ENCODE peak calls at places on chromosomes 1 and 21, in eight cellular contexts. O is activated CD8-positive, alpha-beta memory T cell treated with anti-CD3 and anti-CD28 coated beads, Interleukin-2, amount 50 U/mL, for 4 hours; G is HuH-7; P is Kasumi-1; Z is left lobe of liver; I is cardiac fibroblast; R is K562; T is hepatic stellate cell. U is an unnamed sample.

GRCh38 chr21:23853796-23854379 is 1753.4 kb downstream of the MRPL39 start:
- DNase-seq in O (no peak), G (peak; percentile 4), P (peak; percentile 87), Z (no peak), I (peak; percentile 13), R (peak; percentile 16), T (peak; percentile 2), U (no peak)

GRCh38 chr1:197773856-197774255 is 1.4 kb downstream of the DENND1B start:
- DNase-seq in O (no peak), G (no peak), P (no peak), Z (no peak), I (no peak), R (no peak), T (no peak), U (no peak)

GRCh38 chr1:98323906-98324358 is 337.6 kb upstream of the SNX7 start:
- DNase-seq in O (no peak), G (no peak), P (peak; percentile 94), Z (no peak), I (peak; percentile 98), R (no peak), T (peak; percentile 53), U (no peak)

GRCh38 chr1:86552376-86552775 is 5.5 kb downstream of the CLCA4 start:
- DNase-seq in O (no peak), G (no peak), P (no peak), Z (no peak), I (no peak), R (no peak), T (no peak), U (no peak)

GRCh38 chr1:91526496-91526895 is 25.8 kb downstream of the CDC7 start:
- DNase-seq in O (no peak), G (no peak), P (no peak), Z (no peak), I (peak; percentile 82), R (no peak), T (no peak), U (no peak)

GRCh38 chr1:46527474-46528296 is 23.8 kb downstream of the KNCN start:
- DNase-seq in O (peak; percentile 73), G (peak; percentile 88), P (peak; percentile 84), Z (peak; percentile 81), I (peak; percentile 80), R (peak; percentile 87), T (peak; percentile 89), U (peak; percentile 45)

GRCh38 chr1:15004396-15004795 is 149.2 kb upstream of the TMEM51 start:
- DNase-seq in O (no peak), G (no peak), P (no peak), Z (no peak), I (no peak), R (no peak), T (no peak), U (no peak)

GRCh38 chr21:46323710-46324389 is at the start of the genes C21orf58 and PCNT:
- DNase-seq in O (peak; percentile 97), G (peak; percentile 98), P (peak; percentile 93), Z (peak; percentile 99), I (peak; percentile 99), R (peak; percentile 98), T (peak; percentile 100), U (peak; percentile 92)

GRCh38 chr1:36324322-36324802 is 917 bp upstream of the EVA1B start:
- DNase-seq in O (no peak), G (no peak), P (no peak), Z (no peak), I (peak; percentile 22), R (no peak), T (no peak), U (no peak)

GRCh38 chr1:147771216-147772125 is 11.1 kb upstream of the GJA5 start:
- DNase-seq in O (no peak), G (no peak), P (no peak), Z (no peak), I (peak; percentile 19), R (no peak), T (no peak), U (no peak)

GRCh38 chr1:32764826-32765545 is 52.2 kb downstream of the YARS1 start:
- DNase-seq in O (no peak), G (no peak), P (no peak), Z (no peak), I (peak; percentile 24), R (no peak), T (no peak), U (no peak)

GRCh38 chr1:147719711-147720225 is 40.6 kb downstream of the GJA5 start:
- DNase-seq in O (no peak), G (no peak), P (no peak), Z (no peak), I (no peak), R (no peak), T (no peak), U (no peak)

GRCh38 chr21:27953328-27954045 is 986.6 kb upstream of the ADAMTS5 start:
- DNase-seq in O (no peak), G (no peak), P (peak; percentile 96), Z (no peak), I (no peak), R (no peak), T (no peak), U (no peak)

GRCh38 chr1:58755468-58755872 is 28.4 kb downstream of the JUN start:
- DNase-seq in O (peak; percentile 46), G (no peak), P (peak; percentile 96), Z (peak; percentile 51), I (peak; percentile 99), R (no peak), T (peak; percentile 86), U (peak; percentile 83)

GRCh38 chr1:180927348-180927747 is 14.7 kb downstream of the KIAA1614 start:
- DNase-seq in O (no peak), G (no peak), P (no peak), Z (no peak), I (no peak), R (no peak), T (no peak), U (peak; percentile 28)

GRCh38 chr1:245765241-245766000 is 610.6 kb downstream of the KIF26B start:
- DNase-seq in O (no peak), G (no peak), P (no peak), Z (no peak), I (peak; percentile 51), R (no peak), T (peak; percentile 66), U (peak; percentile 3)

U was measured in HepG2.